ENCODE peak calls at places on chromosomes 3 and 15, in five cellular contexts. J, D, M, P and K are unnamed samples.

GRCh38 chr15:73389539-73389938 is 20.8 kb upstream of the HCN4 start:
- DNase-seq in J (no peak), P (no peak), D (no peak), M (no peak), K (no peak)

GRCh38 chr15:57092252-57092651 is 173.8 kb downstream of the TCF12 start:
- DNase-seq in P (no peak), M (no peak), J (no peak), D (no peak), K (no peak)

GRCh38 chr15:64438653-64439447 is 21.5 kb upstream of the ZNF609 start:
- DNase-seq in J (no peak), D (no peak), P (no peak), M (no peak), K (no peak)

GRCh38 chr3:130968231-130968630 is 58.4 kb downstream of the ASTE1 start:
- DNase-seq in D (no peak), M (no peak), P (peak; percentile 89), J (peak; percentile 16), K (peak; percentile 77)

GRCh38 chr3:138148503-138148902 is 16.3 kb upstream of the A4GNT start:
- DNase-seq in D (no peak), P (no peak), J (peak; percentile 3), M (no peak), K (no peak)

GRCh38 chr15:36982441-36982840 is 117.9 kb downstream of the MEIS2 start:
- DNase-seq in J (no peak), D (no peak), P (peak; percentile 24), M (no peak), K (peak; percentile 31)

GRCh38 chr15:100596792-100597191 is 5.2 kb downstream of the LINS1 start:
- DNase-seq in P (peak; percentile 79), D (no peak), M (peak; percentile 34), J (no peak), K (no peak)

GRCh38 chr15:77376770-77377169 is 43.1 kb downstream of the PEAK1 start:
- DNase-seq in J (peak; percentile 70), P (no peak), D (no peak), M (no peak), K (no peak)

GRCh38 chr3:56187051-56187450 is 281.2 kb downstream of the ERC2 start:
- DNase-seq in P (no peak), M (no peak), D (no peak), J (no peak), K (no peak)

GRCh38 chr3:23751485-23751811 is 54.3 kb upstream of the UBE2E1 start:
- DNase-seq in J (no peak), M (no peak), D (peak; percentile 86), P (peak; percentile 66), K (no peak)

GRCh38 chr15:90685688-90686434 is 31.3 kb upstream of the BLM start:
- DNase-seq in J (no peak), D (no peak), P (no peak), M (no peak), K (no peak)

GRCh38 chr15:59335197-59335786 is 37.4 kb downstream of the MYO1E start:
- DNase-seq in J (no peak), D (no peak), P (peak; percentile 91), M (no peak), K (no peak)

GRCh38 chr3:169526246-169526645 is 137.3 kb downstream of the MECOM start:
- DNase-seq in D (no peak), J (peak; percentile 48), M (no peak), P (peak; percentile 60), K (peak; percentile 1)

GRCh38 chr15:22979069-22979698 is 984 bp downstream of the CYFIP1 start:
- DNase-seq in J (peak; percentile 71), M (no peak), P (peak; percentile 59), D (peak; percentile 69), K (peak; percentile 42)

GRCh38 chr3:116179091-116179490 is 266.2 kb downstream of the LSAMP start:
- DNase-seq in J (no peak), P (peak; percentile 92), M (no peak), D (no peak), K (peak; percentile 85)

GRCh38 chr3:115709135-115709534 is 85.8 kb downstream of the GAP43 start:
- DNase-seq in J (no peak), P (no peak), M (no peak), D (no peak), K (no peak)

GRCh38 chr3:42510325-42510724 is 7.9 kb downstream of the VIPR1 start:
- DNase-seq in D (no peak), M (no peak), P (no peak), J (no peak), K (no peak)

GRCh38 chr15:92435145-92435544 is 41.5 kb downstream of the ST8SIA2 start:
- DNase-seq in M (no peak), D (no peak), P (no peak), J (no peak), K (no peak)

GRCh38 chr15:65368300-65368617 is 9.5 kb downstream of the IGDCC3 start:
- DNase-seq in J (no peak), M (no peak), D (peak; percentile 90), P (no peak), K (no peak)

GRCh38 chr15:31171731-31172130 is 70.2 kb upstream of the TRPM1 start:
- DNase-seq in D (no peak), M (no peak), J (no peak), P (no peak), K (no peak)

GRCh38 chr15:74955796-74956647 is 550 bp downstream of the RPP25 start:
- DNase-seq in P (peak; percentile 53), J (no peak), M (peak; percentile 84), D (peak; percentile 86), K (peak; percentile 26)

GRCh38 chr3:61439116-61439459 is 122.3 kb upstream of the PTPRG start:
- DNase-seq in D (no peak), P (no peak), M (no peak), J (no peak), K (no peak)

GRCh38 chr15:41024141-41024540 is 70.9 kb downstream of the CHAC1 start:
- DNase-seq in M (no peak), D (no peak), J (no peak), P (peak; percentile 83), K (peak; percentile 92)

GRCh38 chr3:129103296-129103695 is 18.3 kb downstream of the RAB43 start:
- DNase-seq in P (no peak), D (no peak), M (no peak), J (no peak), K (no peak)
- H4K20me1 ChIP-seq in P (peaks cover 2% of the 10 kb centered on the region), D (no peaks in the 10 kb centered on the region), M (peaks cover 3% of the 10 kb centered on the region), J (no peaks in the 10 kb centered on the region), K (peaks cover 79% of the 10 kb centered on the region)

GRCh38 chr3:183868804-183869203 is 15.9 kb downstream of the PARL start:
- DNase-seq in D (no peak), J (no peak), P (no peak), M (no peak), K (no peak)
- H4K20me1 ChIP-seq in D (peaks cover 14% of the 10 kb centered on the region), J (no peaks in the 10 kb centered on the region), P (peaks cover 5% of the 10 kb centered on the region), M (peaks cover 26% of the 10 kb centered on the region), K (peaks cover 29% of the 10 kb centered on the region)

GRCh38 chr15:67274236-67274635 is 19.6 kb downstream of the IQCH start:
- DNase-seq in D (no peak), J (no peak), P (no peak), M (no peak), K (no peak)
- H4K20me1 ChIP-seq in D (no peaks in the 10 kb centered on the region), J (no peaks in the 10 kb centered on the region), P (no peaks in the 10 kb centered on the region), M (no peaks in the 10 kb centered on the region), K (no peaks in the 10 kb centered on the region)

GRCh38 chr3:71120012-71120411 is 463.5 kb downstream of the FOXP1 start:
- DNase-seq in J (peak; percentile 57), D (no peak), P (no peak), M (no peak), K (no peak)
- H4K20me1 ChIP-seq in J (no peaks in the 10 kb centered on the region), D (no peaks in the 10 kb centered on the region), P (no peaks in the 10 kb centered on the region), M (no peaks in the 10 kb centered on the region), K (peaks cover 3% of the 10 kb centered on the region)

DNA sequence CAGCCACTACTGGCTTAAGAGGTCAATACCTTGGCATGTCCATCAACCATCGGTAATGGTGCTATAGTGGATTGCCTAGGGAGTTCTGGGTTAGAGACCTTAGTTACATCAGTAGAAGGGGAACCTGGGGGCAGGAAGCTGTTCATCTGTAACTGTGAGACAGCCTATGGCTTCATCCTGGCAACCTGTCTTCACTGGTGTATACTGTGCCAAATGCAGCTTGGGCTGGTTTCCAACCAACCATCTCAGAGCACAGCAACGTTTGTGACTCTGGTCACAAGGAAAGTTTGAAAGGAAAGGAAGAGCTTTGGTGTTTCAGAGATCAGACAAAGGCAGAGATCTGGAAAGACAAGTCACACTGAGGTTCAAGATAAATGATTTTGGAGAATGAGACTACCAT is 93.8 kb downstream of the TJP1 start:
- DNase-seq in M (no peak), P (no peak), J (no peak), D (no peak), K (no peak)
- H4K20me1 ChIP-seq in M (no peaks in the 10 kb centered on the region), P (no peaks in the 10 kb centered on the region), J (no peaks in the 10 kb centered on the region), D (no peaks in the 10 kb centered on the region), K (no peaks in the 10 kb centered on the region)